ENCODE peak calls at places on chromosomes 11 and 22, in eight cellular contexts. One of them, this sample, is unnamed.

GRCh38 chr11:108316061-108316460 is 93.2 kb downstream of the ATM start:
- DNase-seq in cardiac muscle cell: no peak
- DNase-seq in dorsolateral prefrontal cortex: no peak
- DNase-seq in osteocyte: no peak
- DNase-seq in astrocyte: no peak
- DNase-seq in AG09319: no peak
- DNase-seq in fibroblast of mammary gland: no peak
- DNase-seq in BJ: no peak
- DNase-seq in this sample: no peak

GRCh38 chr11:100574894-100575769 is 112.0 kb upstream of the ARHGAP42 start:
- DNase-seq in AG09319: no peak
- DNase-seq in cardiac muscle cell: peak; percentile 61
- DNase-seq in fibroblast of mammary gland: peak; percentile 54
- DNase-seq in BJ: no peak
- DNase-seq in dorsolateral prefrontal cortex: no peak
- DNase-seq in astrocyte: no peak
- DNase-seq in osteocyte: no peak
- DNase-seq in this sample: no peak

GRCh38 chr11:131945695-131946094 is 575.3 kb downstream of the NTM start:
- DNase-seq in fibroblast of mammary gland: no peak
- DNase-seq in osteocyte: no peak
- DNase-seq in astrocyte: no peak
- DNase-seq in AG09319: no peak
- DNase-seq in cardiac muscle cell: no peak
- DNase-seq in dorsolateral prefrontal cortex: no peak
- DNase-seq in BJ: no peak
- DNase-seq in this sample: no peak

GRCh38 chr11:11659567-11660341 is 37.9 kb upstream of the GALNT18 start:
- DNase-seq in astrocyte: no peak
- DNase-seq in BJ: no peak
- DNase-seq in dorsolateral prefrontal cortex: no peak
- DNase-seq in cardiac muscle cell: no peak
- DNase-seq in AG09319: no peak
- DNase-seq in osteocyte: no peak
- DNase-seq in fibroblast of mammary gland: no peak
- DNase-seq in this sample: no peak

GRCh38 chr11:134275534-134276395 is at the start of gene GLB1L3:
- DNase-seq in dorsolateral prefrontal cortex: no peak
- DNase-seq in fibroblast of mammary gland: no peak
- DNase-seq in AG09319: no peak
- DNase-seq in astrocyte: no peak
- DNase-seq in osteocyte: peak; percentile 84
- DNase-seq in cardiac muscle cell: no peak
- DNase-seq in BJ: no peak
- DNase-seq in this sample: peak; percentile 71

GRCh38 chr22:31087744-31088215 is 6.7 kb downstream of the SMTN start:
- DNase-seq in dorsolateral prefrontal cortex: no peak
- DNase-seq in AG09319: no peak
- DNase-seq in osteocyte: no peak
- DNase-seq in BJ: no peak
- DNase-seq in fibroblast of mammary gland: no peak
- DNase-seq in astrocyte: no peak
- DNase-seq in cardiac muscle cell: no peak
- DNase-seq in this sample: no peak

GRCh38 chr11:365831-366230 is 3.5 kb upstream of the B4GALNT4 start:
- DNase-seq in astrocyte: no peak
- DNase-seq in dorsolateral prefrontal cortex: no peak
- DNase-seq in osteocyte: no peak
- DNase-seq in BJ: no peak
- DNase-seq in AG09319: no peak
- DNase-seq in cardiac muscle cell: no peak
- DNase-seq in fibroblast of mammary gland: no peak
- DNase-seq in this sample: no peak

GRCh38 chr11:10365045-10365444 is 60.2 kb downstream of the ADM start:
- DNase-seq in AG09319: no peak
- DNase-seq in osteocyte: no peak
- DNase-seq in BJ: no peak
- DNase-seq in dorsolateral prefrontal cortex: no peak
- DNase-seq in cardiac muscle cell: no peak
- DNase-seq in astrocyte: no peak
- DNase-seq in fibroblast of mammary gland: no peak
- DNase-seq in this sample: no peak

GRCh38 chr11:31972623-31973022 is 118.3 kb upstream of the RCN1 start:
- DNase-seq in osteocyte: no peak
- DNase-seq in AG09319: no peak
- DNase-seq in dorsolateral prefrontal cortex: no peak
- DNase-seq in astrocyte: no peak
- DNase-seq in fibroblast of mammary gland: peak; percentile 10
- DNase-seq in BJ: no peak
- DNase-seq in cardiac muscle cell: no peak
- DNase-seq in this sample: no peak

GRCh38 chr11:35163707-35164496 is 24.9 kb downstream of the CD44 start:
- DNase-seq in fibroblast of mammary gland: no peak
- DNase-seq in osteocyte: no peak
- DNase-seq in astrocyte: no peak
- DNase-seq in AG09319: no peak
- DNase-seq in cardiac muscle cell: no peak
- DNase-seq in dorsolateral prefrontal cortex: no peak
- DNase-seq in BJ: no peak
- DNase-seq in this sample: no peak

GRCh38 chr11:1218256-1218787 is 4.5 kb upstream of the MUC5B start:
- DNase-seq in cardiac muscle cell: no peak
- DNase-seq in dorsolateral prefrontal cortex: no peak
- DNase-seq in AG09319: no peak
- DNase-seq in osteocyte: no peak
- DNase-seq in fibroblast of mammary gland: no peak
- DNase-seq in BJ: no peak
- DNase-seq in astrocyte: no peak
- DNase-seq in this sample: peak; percentile 0

GRCh38 chr22:29587938-29588699 is 7.2 kb upstream of the NIPSNAP1 start:
- DNase-seq in AG09319: peak; percentile 75
- DNase-seq in astrocyte: peak; percentile 89
- DNase-seq in dorsolateral prefrontal cortex: no peak
- DNase-seq in BJ: peak; percentile 32
- DNase-seq in fibroblast of mammary gland: peak; percentile 91
- DNase-seq in cardiac muscle cell: peak; percentile 78
- DNase-seq in osteocyte: no peak
- DNase-seq in this sample: no peak

DNA sequence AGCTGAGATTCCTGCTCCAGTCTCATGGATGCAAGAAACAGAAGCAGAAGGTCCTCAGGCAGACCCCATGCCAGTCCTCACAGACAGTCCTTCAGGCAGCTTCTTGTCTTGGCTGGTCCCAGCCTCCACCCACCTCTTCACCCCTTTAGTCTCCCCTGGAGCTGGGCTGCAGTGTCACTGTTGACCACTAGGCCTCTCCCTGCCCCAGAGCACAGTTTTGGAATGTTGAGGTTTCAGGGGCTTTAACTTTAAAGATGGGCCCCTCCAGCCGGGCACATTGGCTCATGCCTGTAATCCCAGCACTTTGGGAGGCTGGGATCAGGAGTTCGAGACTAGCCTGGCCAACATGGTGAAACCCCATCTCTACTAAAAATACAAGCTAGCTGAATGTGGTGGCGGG is 39.5 kb upstream of the GCAT start:
- DNase-seq in cardiac muscle cell: no peak
- DNase-seq in dorsolateral prefrontal cortex: no peak
- DNase-seq in BJ: no peak
- DNase-seq in AG09319: no peak
- DNase-seq in fibroblast of mammary gland: no peak
- DNase-seq in osteocyte: no peak
- DNase-seq in astrocyte: no peak
- DNase-seq in this sample: no peak
- TF ChIP-seq CTCF in cardiac muscle cell: peak; percentile 28
- TF ChIP-seq CTCF in dorsolateral prefrontal cortex: peak; percentile 17
- TF ChIP-seq CTCF in BJ: peak; percentile 22
- TF ChIP-seq CTCF in AG09319: peak; percentile 16
- TF ChIP-seq CTCF in fibroblast of mammary gland: peak; percentile 22
- TF ChIP-seq CTCF in osteocyte: peak; percentile 23
- TF ChIP-seq CTCF in astrocyte: peak; percentile 22
- TF ChIP-seq CTCF in this sample: peak; percentile 22

GRCh38 chr11:64924910-64925284 is 408 bp downstream of the PPP2R5B start:
- DNase-seq in astrocyte: no peak
- DNase-seq in osteocyte: no peak
- DNase-seq in cardiac muscle cell: no peak
- DNase-seq in fibroblast of mammary gland: no peak
- DNase-seq in BJ: no peak
- DNase-seq in dorsolateral prefrontal cortex: no peak
- DNase-seq in AG09319: no peak
- DNase-seq in this sample: no peak

GRCh38 chr11:64926689-64927088 is 2.2 kb downstream of the PPP2R5B start:
- DNase-seq in BJ: no peak
- DNase-seq in astrocyte: no peak
- DNase-seq in AG09319: no peak
- DNase-seq in fibroblast of mammary gland: no peak
- DNase-seq in osteocyte: no peak
- DNase-seq in dorsolateral prefrontal cortex: no peak
- DNase-seq in cardiac muscle cell: no peak
- DNase-seq in this sample: no peak

GRCh38 chr11:64923151-64923661 is 1.3 kb upstream of the PPP2R5B start:
- DNase-seq in fibroblast of mammary gland: no peak
- DNase-seq in AG09319: no peak
- DNase-seq in osteocyte: no peak
- DNase-seq in dorsolateral prefrontal cortex: no peak
- DNase-seq in cardiac muscle cell: no peak
- DNase-seq in astrocyte: no peak
- DNase-seq in BJ: no peak
- DNase-seq in this sample: no peak

GRCh38 chr11:64925536-64926449 is 1.3 kb downstream of the PPP2R5B start:
- DNase-seq in osteocyte: no peak
- DNase-seq in BJ: no peak
- DNase-seq in fibroblast of mammary gland: no peak
- DNase-seq in dorsolateral prefrontal cortex: no peak
- DNase-seq in cardiac muscle cell: no peak
- DNase-seq in AG09319: no peak
- DNase-seq in astrocyte: no peak
- DNase-seq in this sample: no peak

DNA sequence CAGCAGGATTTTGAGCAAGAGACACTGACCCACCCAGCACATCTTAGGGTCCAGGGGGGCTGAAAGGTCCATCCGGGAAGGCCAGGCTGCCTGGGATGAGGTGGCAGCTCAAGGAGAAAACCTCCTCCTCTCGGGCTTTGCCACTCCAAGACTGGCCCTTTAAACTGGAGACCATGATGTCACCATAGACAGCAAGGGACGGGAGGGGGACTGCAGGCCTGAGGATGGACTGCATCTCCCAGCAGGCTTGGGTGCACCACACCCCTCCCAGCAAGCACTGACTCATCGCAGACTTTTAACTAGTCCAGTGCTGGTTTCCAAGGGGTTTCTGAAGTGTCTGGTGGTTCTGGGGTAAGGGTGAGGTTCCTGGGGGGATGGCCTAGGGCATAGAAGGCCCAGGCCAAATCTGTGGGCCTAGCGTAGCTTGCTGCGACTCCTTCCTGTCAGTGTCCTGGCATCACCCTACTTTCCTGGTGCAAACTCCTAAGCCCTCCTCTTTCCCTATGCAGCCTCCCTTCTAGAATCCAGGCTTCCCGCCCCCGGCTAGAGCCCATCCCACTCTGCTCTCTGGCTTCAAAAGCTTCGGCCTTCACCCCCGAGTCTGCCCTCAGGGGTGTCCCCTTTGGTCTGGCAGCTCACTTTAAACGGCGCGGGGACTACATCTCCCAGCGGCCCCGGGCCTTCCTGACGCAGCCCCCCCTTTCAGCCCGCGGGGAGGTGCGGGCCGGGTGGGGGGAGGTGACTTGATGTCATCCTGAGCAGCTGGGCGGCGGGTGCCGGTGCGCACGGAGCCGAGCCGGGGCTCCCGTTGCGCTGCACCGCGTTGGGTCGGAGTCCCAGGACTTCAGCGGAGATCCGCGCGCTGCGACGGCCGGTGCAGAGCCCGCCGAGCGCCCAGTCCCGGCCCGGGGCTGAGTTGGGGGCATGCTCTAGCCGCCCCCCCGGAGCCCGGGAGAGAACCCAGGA is at the start of gene PPP2R5B:
- DNase-seq in BJ: peak; percentile 78
- DNase-seq in fibroblast of mammary gland: peak; percentile 93
- DNase-seq in astrocyte: peak; percentile 92
- DNase-seq in dorsolateral prefrontal cortex: peak; percentile 97
- DNase-seq in osteocyte: peak; percentile 94
- DNase-seq in AG09319: peak; percentile 80
- DNase-seq in cardiac muscle cell: peak; percentile 95
- DNase-seq in this sample: peak; percentile 82
- TF ChIP-seq CTCF in BJ: no peak
- TF ChIP-seq CTCF in fibroblast of mammary gland: no peak
- TF ChIP-seq CTCF in astrocyte: no peak
- TF ChIP-seq CTCF in dorsolateral prefrontal cortex: no peak
- TF ChIP-seq CTCF in osteocyte: no peak
- TF ChIP-seq CTCF in AG09319: no peak
- TF ChIP-seq CTCF in cardiac muscle cell: no peak
- TF ChIP-seq CTCF in this sample: no peak

GRCh38 chr11:94877446-94878200 is 95.7 kb downstream of the CWC15 start:
- DNase-seq in dorsolateral prefrontal cortex: no peak
- DNase-seq in osteocyte: no peak
- DNase-seq in fibroblast of mammary gland: no peak
- DNase-seq in cardiac muscle cell: peak; percentile 74
- DNase-seq in AG09319: no peak
- DNase-seq in BJ: no peak
- DNase-seq in astrocyte: peak; percentile 66
- DNase-seq in this sample: no peak

GRCh38 chr11:94873910-94874575 is 99.3 kb downstream of the CWC15 start:
- DNase-seq in osteocyte: peak; percentile 74
- DNase-seq in dorsolateral prefrontal cortex: no peak
- DNase-seq in cardiac muscle cell: peak; percentile 21
- DNase-seq in BJ: no peak
- DNase-seq in astrocyte: no peak
- DNase-seq in fibroblast of mammary gland: no peak
- DNase-seq in AG09319: no peak
- DNase-seq in this sample: no peak

GRCh38 chr11:94879006-94879405 is 94.3 kb downstream of the CWC15 start:
- DNase-seq in cardiac muscle cell: no peak
- DNase-seq in astrocyte: no peak
- DNase-seq in AG09319: no peak
- DNase-seq in fibroblast of mammary gland: no peak
- DNase-seq in dorsolateral prefrontal cortex: no peak
- DNase-seq in BJ: no peak
- DNase-seq in osteocyte: no peak
- DNase-seq in this sample: no peak

GRCh38 chr11:94876222-94876621 is 97.1 kb downstream of the CWC15 start:
- DNase-seq in fibroblast of mammary gland: no peak
- DNase-seq in astrocyte: no peak
- DNase-seq in dorsolateral prefrontal cortex: no peak
- DNase-seq in cardiac muscle cell: no peak
- DNase-seq in osteocyte: no peak
- DNase-seq in BJ: no peak
- DNase-seq in AG09319: no peak
- DNase-seq in this sample: no peak

GRCh38 chr11:94876645-94877445 is 96.5 kb downstream of the CWC15 start:
- DNase-seq in osteocyte: peak; percentile 90
- DNase-seq in AG09319: peak; percentile 87
- DNase-seq in dorsolateral prefrontal cortex: peak; percentile 62
- DNase-seq in BJ: peak; percentile 89
- DNase-seq in cardiac muscle cell: peak; percentile 97
- DNase-seq in astrocyte: peak; percentile 96
- DNase-seq in fibroblast of mammary gland: peak; percentile 94
- DNase-seq in this sample: peak; percentile 44
- TF ChIP-seq CTCF in osteocyte: peak; percentile 63
- TF ChIP-seq CTCF in AG09319: peak; percentile 54
- TF ChIP-seq CTCF in dorsolateral prefrontal cortex: peak; percentile 19
- TF ChIP-seq CTCF in BJ: peak; percentile 37
- TF ChIP-seq CTCF in cardiac muscle cell: peak; percentile 46
- TF ChIP-seq CTCF in astrocyte: peak; percentile 15
- TF ChIP-seq CTCF in fibroblast of mammary gland: peak; percentile 42
- TF ChIP-seq CTCF in this sample: no peak

GRCh38 chr11:28525636-28526405 is 417.6 kb downstream of the METTL15 start:
- DNase-seq in osteocyte: no peak
- DNase-seq in fibroblast of mammary gland: no peak
- DNase-seq in BJ: no peak
- DNase-seq in dorsolateral prefrontal cortex: no peak
- DNase-seq in AG09319: no peak
- DNase-seq in astrocyte: no peak
- DNase-seq in cardiac muscle cell: no peak
- DNase-seq in this sample: no peak
- TF ChIP-seq CTCF in osteocyte: no peak
- TF ChIP-seq CTCF in fibroblast of mammary gland: no peak
- TF ChIP-seq CTCF in BJ: no peak
- TF ChIP-seq CTCF in dorsolateral prefrontal cortex: no peak
- TF ChIP-seq CTCF in AG09319: no peak
- TF ChIP-seq CTCF in astrocyte: no peak
- TF ChIP-seq CTCF in cardiac muscle cell: no peak
- TF ChIP-seq CTCF in this sample: no peak